ENCODE peak calls at places on chromosomes 2 and 18, in nine cellular contexts. F is NB4; T is Panc1; A is body of pancreas; P is cardiac muscle cell; V is CD8-positive, alpha-beta T cell; Q is psoas muscle; Y is nephron progenitor cell; O is heart left ventricle. N is an unnamed sample.

GRCh38 chr2:133644850-133645249 is 76.6 kb upstream of the NCKAP5 start:
- DNase-seq in F (no peak), T (no peak), A (no peak), P (no peak), V (no peak), Q (no peak), Y (no peak), O (no peak), N (no peak)

GRCh38 chr2:9473308-9473984 is 905 bp upstream of the IAH1 start:
- DNase-seq in F (no peak), T (no peak), A (peak), P (peak), V (no peak), Q (no peak), Y (peak), O (no peak), N (no peak)

GRCh38 chr2:118269408-118270051 is 181.3 kb downstream of the INSIG2 start:
- DNase-seq in F (peak), T (no peak), A (no peak), P (peak), V (no peak), Q (no peak), Y (no peak), O (no peak), N (no peak)

GRCh38 chr2:118861741-118862140 is 14.3 kb upstream of the EN1 start:
- DNase-seq in F (no peak), T (no peak), A (no peak), P (no peak), V (no peak), Q (no peak), Y (no peak), O (no peak), N (no peak)

GRCh38 chr18:48589797-48590519 is 51.1 kb downstream of the CTIF start:
- DNase-seq in F (no peak), T (no peak), A (peak), P (no peak), V (no peak), Q (peak), Y (peak), O (peak), N (no peak)

GRCh38 chr2:215667544-215668243 is 231.8 kb upstream of the FN1 start:
- DNase-seq in F (no peak), T (no peak), A (no peak), P (no peak), V (no peak), Q (no peak), Y (no peak), O (no peak), N (no peak)

GRCh38 chr2:237488901-237489860 is 2.1 kb downstream of the MLPH start:
- DNase-seq in F (no peak), T (no peak), A (peak), P (no peak), V (no peak), Q (no peak), Y (no peak), O (no peak), N (no peak)

GRCh38 chr2:195646424-195646823 is 10.6 kb upstream of the SLC39A10 start:
- DNase-seq in F (peak), T (no peak), A (no peak), P (no peak), V (no peak), Q (no peak), Y (no peak), O (no peak), N (no peak)

GRCh38 chr18:34223893-34224422 is 755 bp downstream of the NOL4 start:
- DNase-seq in F (no peak), T (no peak), A (no peak), P (no peak), V (no peak), Q (no peak), Y (no peak), O (no peak), N (no peak)

GRCh38 chr2:210531050-210531449 is 25.3 kb upstream of the CPS1 start:
- DNase-seq in F (no peak), T (no peak), A (no peak), P (no peak), V (no peak), Q (no peak), Y (no peak), O (no peak), N (no peak)

GRCh38 chr2:218436992-218437391 is 18.1 kb downstream of the VIL1 start:
- DNase-seq in F (no peak), T (no peak), A (no peak), P (no peak), V (no peak), Q (no peak), Y (no peak), O (no peak), N (no peak)

GRCh38 chr2:231708773-231709635 is 679 bp downstream of the PTMA start:
- DNase-seq in F (peak), T (no peak), A (peak), P (peak), V (peak), Q (peak), Y (peak), O (peak), N (no peak)

GRCh38 chr2:121716126-121716525 is 20.5 kb downstream of the NIFK start:
- DNase-seq in F (no peak), T (no peak), A (no peak), P (no peak), V (no peak), Q (no peak), Y (no peak), O (no peak), N (no peak)

GRCh38 chr2:231707625-231708049 is 688 bp upstream of the PTMA start:
- DNase-seq in F (peak), T (no peak), A (no peak), P (peak), V (no peak), Q (no peak), Y (peak), O (no peak), N (no peak)

GRCh38 chr2:13067508-13067907 is 350.8 kb downstream of the TRIB2 start:
- DNase-seq in F (no peak), T (no peak), A (no peak), P (no peak), V (no peak), Q (no peak), Y (no peak), O (no peak), N (no peak)

GRCh38 chr2:105919826-105920225 is 175.1 kb downstream of the NCK2 start:
- DNase-seq in F (peak), T (no peak), A (no peak), P (no peak), V (peak), Q (no peak), Y (peak), O (no peak), N (no peak)

GRCh38 chr2:38747007-38747424 is 4.1 kb downstream of the SRSF7 start:
- DNase-seq in F (no peak), T (no peak), A (no peak), P (peak), V (no peak), Q (no peak), Y (no peak), O (no peak), N (no peak)

GRCh38 chr2:191835539-191836350 is 11.1 kb downstream of the CAVIN2 start:
- DNase-seq in F (no peak), T (no peak), A (no peak), P (no peak), V (no peak), Q (no peak), Y (no peak), O (no peak), N (no peak)

GRCh38 chr2:203782262-203782976 is 76.0 kb downstream of the CD28 start:
- DNase-seq in F (peak), T (no peak), A (peak), P (peak), V (peak), Q (no peak), Y (peak), O (no peak), N (no peak)

GRCh38 chr2:75491129-75491753 is 69.5 kb downstream of the EVA1A start:
- DNase-seq in F (no peak), T (no peak), A (no peak), P (no peak), V (no peak), Q (no peak), Y (no peak), O (no peak), N (peak)

GRCh38 chr2:108367776-108368175 is 10.0 kb upstream of the SULT1C4 start:
- DNase-seq in F (no peak), T (no peak), A (no peak), P (no peak), V (no peak), Q (no peak), Y (no peak), O (no peak), N (no peak)

GRCh38 chr2:27085670-27086089 is 892 bp upstream of the KHK start:
- DNase-seq in F (peak), T (peak), A (peak), P (peak), V (peak), Q (peak), Y (peak), O (peak), N (peak)

GRCh38 chr2:30224147-30224546 is 7.2 kb upstream of the LBH start:
- DNase-seq in F (no peak), T (no peak), A (no peak), P (peak), V (no peak), Q (no peak), Y (no peak), O (no peak), N (no peak)

GRCh38 chr2:75627902-75628504 is 18.6 kb upstream of the MRPL19 start:
- DNase-seq in F (peak), T (peak), A (peak), P (peak), V (peak), Q (peak), Y (peak), O (peak), N (peak)

GRCh38 chr2:113847144-113847543 is 42.7 kb upstream of the ACTR3 start:
- DNase-seq in F (no peak), T (no peak), A (no peak), P (no peak), V (no peak), Q (no peak), Y (no peak), O (no peak), N (no peak)

GRCh38 chr2:200306969-200307811 is 697 bp downstream of the SPATS2L start:
- DNase-seq in F (peak), T (no peak), A (peak), P (peak), V (peak), Q (peak), Y (peak), O (peak), N (no peak)

GRCh38 chr2:200308001-200308400 is 1.5 kb downstream of the SPATS2L start:
- DNase-seq in F (no peak), T (no peak), A (no peak), P (no peak), V (no peak), Q (no peak), Y (no peak), O (no peak), N (no peak)

GRCh38 chr2:200309296-200309846 is 2.9 kb downstream of the SPATS2L start:
- DNase-seq in F (no peak), T (no peak), A (no peak), P (no peak), V (no peak), Q (no peak), Y (no peak), O (no peak), N (no peak)

GRCh38 chr2:200310545-200310971 is 4.1 kb downstream of the SPATS2L start:
- DNase-seq in F (no peak), T (no peak), A (no peak), P (no peak), V (no peak), Q (no peak), Y (no peak), O (no peak), N (no peak)

DNA sequence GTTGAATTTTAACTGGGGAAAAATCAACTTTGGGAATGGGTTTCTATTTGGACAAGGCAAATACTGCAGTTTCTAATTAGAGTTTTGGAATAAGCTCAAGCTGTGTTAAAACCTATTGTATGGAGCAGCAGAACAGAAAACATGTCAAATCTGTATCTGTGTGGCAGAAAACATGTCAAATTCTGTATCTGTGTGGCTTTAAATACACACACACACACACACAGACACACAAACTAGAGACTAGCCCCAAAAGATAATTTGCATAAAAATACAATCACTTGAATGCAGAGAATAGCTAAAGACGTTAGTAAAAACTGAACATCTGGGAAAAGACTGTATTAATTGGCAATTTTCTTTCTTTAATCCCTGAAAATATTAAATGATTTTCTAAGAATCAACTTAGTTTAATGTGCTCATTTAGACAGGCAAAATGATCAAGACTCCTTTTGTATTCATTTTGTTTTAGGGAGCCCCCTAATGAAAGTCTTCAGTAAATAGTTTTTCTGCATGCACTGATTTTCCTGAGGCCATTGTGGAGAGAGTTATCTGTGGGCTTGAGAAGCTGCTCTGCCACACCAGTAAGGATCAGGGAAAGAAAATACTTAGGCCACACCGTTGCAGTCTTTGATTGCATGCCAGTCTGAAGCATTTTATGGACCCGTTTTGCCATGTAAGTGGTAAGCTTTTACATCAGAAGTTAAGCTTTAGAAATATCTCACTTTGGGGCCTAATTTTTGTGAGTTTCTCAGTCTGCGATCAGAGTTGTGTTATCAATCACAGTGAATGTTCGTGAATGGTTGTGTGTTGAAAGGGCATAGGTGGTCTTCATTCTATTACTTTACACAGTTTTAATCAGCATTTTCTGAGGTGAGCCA is 2.2 kb downstream of the SPATS2L start:
- DNase-seq in F (no peak), T (no peak), A (no peak), P (peak), V (no peak), Q (no peak), Y (no peak), O (no peak), N (no peak)
- TF ChIP-seq CTCF in F (no peak), T (peak), A (no peak), P (peak), V (no peak), Q (no peak), Y (no peak), O (no peak), N (peak)

GRCh38 chr18:80158365-80158764 is 49.3 kb downstream of the ADNP2 start:
- DNase-seq in F (no peak), T (no peak), A (no peak), P (no peak), V (no peak), Q (no peak), Y (no peak), O (no peak), N (no peak)

GRCh38 chr18:80159713-80160636 is 50.9 kb downstream of the ADNP2 start:
- DNase-seq in F (peak), T (no peak), A (peak), P (no peak), V (peak), Q (peak), Y (no peak), O (no peak), N (no peak)

GRCh38 chr18:80157708-80158343 is 48.8 kb downstream of the ADNP2 start:
- DNase-seq in F (peak), T (peak), A (peak), P (peak), V (peak), Q (peak), Y (peak), O (peak), N (no peak)

GRCh38 chr18:80149667-80150066 is 40.6 kb downstream of the ADNP2 start:
- DNase-seq in F (no peak), T (no peak), A (no peak), P (no peak), V (no peak), Q (no peak), Y (no peak), O (no peak), N (no peak)

DNA sequence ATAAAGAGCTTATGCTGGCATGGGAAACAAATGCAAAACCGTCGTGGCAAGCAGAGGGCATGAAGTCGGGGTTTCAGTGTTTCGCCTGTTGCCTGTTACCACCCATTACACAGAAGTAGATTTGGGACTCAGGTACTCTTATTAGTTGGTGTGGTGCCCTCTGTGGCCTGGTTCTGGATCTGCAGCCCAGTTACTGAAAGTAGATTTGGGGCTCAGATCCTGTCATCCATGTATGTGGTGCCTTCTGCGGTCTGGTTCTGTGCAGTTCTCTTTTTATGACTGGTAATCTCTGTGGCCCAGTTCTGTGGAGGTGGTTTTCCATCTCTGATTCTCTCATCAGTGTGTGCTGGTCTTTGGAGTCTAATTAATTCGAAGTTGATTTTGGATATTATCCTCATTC is 45.2 kb downstream of the ADNP2 start:
- DNase-seq in F (peak), T (no peak), A (no peak), P (no peak), V (peak), Q (no peak), Y (no peak), O (no peak), N (no peak)
- TF ChIP-seq CTCF in F (peak), T (no peak), A (peak), P (peak), V (peak), Q (peak), Y (no peak), O (no peak), N (peak)

GRCh38 chr2:186907897-186908296 is 58.9 kb upstream of the ZSWIM2 start:
- DNase-seq in F (no peak), T (no peak), A (no peak), P (no peak), V (no peak), Q (no peak), Y (no peak), O (no peak), N (no peak)

GRCh38 chr2:186909095-186909494 is 60.1 kb upstream of the ZSWIM2 start:
- DNase-seq in F (no peak), T (no peak), A (no peak), P (no peak), V (no peak), Q (no peak), Y (no peak), O (no peak), N (no peak)

GRCh38 chr2:186903183-186903582 is 54.2 kb upstream of the ZSWIM2 start:
- DNase-seq in F (no peak), T (no peak), A (no peak), P (no peak), V (no peak), Q (no peak), Y (no peak), O (no peak), N (no peak)
- TF ChIP-seq CTCF in F (no peak), T (peak), A (no peak), P (peak), V (no peak), Q (peak), Y (peak), O (peak), N (peak)

GRCh38 chr2:15811367-15811766 is 129.0 kb upstream of the MYCN start:
- DNase-seq in F (no peak), T (no peak), A (no peak), P (peak), V (no peak), Q (no peak), Y (peak), O (no peak), N (no peak)

GRCh38 chr2:15814406-15814805 is 125.9 kb upstream of the MYCN start:
- DNase-seq in F (no peak), T (no peak), A (no peak), P (no peak), V (no peak), Q (no peak), Y (no peak), O (no peak), N (no peak)

GRCh38 chr2:15810451-15811150 is 129.7 kb upstream of the MYCN start:
- DNase-seq in F (no peak), T (no peak), A (no peak), P (no peak), V (no peak), Q (no peak), Y (no peak), O (no peak), N (no peak)

GRCh38 chr2:15813481-15814266 is 126.7 kb upstream of the MYCN start:
- DNase-seq in F (no peak), T (no peak), A (no peak), P (no peak), V (no peak), Q (no peak), Y (no peak), O (no peak), N (no peak)

GRCh38 chr2:15812187-15812830 is 128.0 kb upstream of the MYCN start:
- DNase-seq in F (no peak), T (no peak), A (no peak), P (no peak), V (no peak), Q (no peak), Y (no peak), O (no peak), N (no peak)
- TF ChIP-seq CTCF in F (no peak), T (no peak), A (no peak), P (no peak), V (no peak), Q (no peak), Y (no peak), O (no peak), N (no peak)

DNA sequence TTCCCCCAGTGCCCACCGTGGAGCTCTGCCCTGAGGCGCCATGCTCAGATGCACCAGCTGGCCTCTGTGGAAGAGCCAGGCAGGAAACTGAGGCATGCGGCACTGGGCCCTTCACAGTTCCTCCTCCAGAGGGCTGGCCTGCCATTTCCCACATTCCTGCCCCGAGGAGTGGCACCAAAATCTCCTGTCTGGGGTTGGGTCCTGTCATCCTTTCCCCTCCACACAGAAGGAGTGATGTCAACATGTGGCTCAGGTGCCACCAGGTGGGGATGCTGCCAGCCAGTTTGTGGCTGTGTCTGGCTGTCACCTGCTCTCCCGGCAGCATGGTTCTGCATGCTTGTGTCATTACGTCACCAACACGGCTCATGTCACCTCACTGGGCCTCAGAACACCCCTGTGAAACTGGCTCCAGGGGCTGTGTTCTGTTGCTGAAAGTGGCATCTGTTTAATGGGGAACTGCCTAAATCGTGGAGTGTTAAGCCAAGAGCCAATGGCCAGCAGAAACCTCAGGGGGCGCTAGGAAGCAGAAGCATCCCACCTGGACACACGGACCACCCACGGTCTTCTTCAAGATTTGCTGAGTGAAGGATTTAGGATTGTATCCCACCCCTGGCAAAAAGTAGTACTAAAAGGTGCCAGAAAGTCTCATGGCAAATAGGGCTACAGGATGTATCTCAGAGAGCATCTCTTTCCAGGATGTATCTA is 51.3 kb downstream of the ZAP70 start:
- DNase-seq in F (no peak), T (no peak), A (no peak), P (no peak), V (no peak), Q (no peak), Y (no peak), O (no peak), N (no peak)
- TF ChIP-seq CTCF in F (no peak), T (no peak), A (no peak), P (no peak), V (no peak), Q (no peak), Y (no peak), O (no peak), N (no peak)

N was measured in AG09319.